ENCODE peak calls at places on chromosome 19, in seven cellular contexts. H, M, A, L, D, K and J are unnamed samples.

GRCh38 chr19:13102666-13103584 is at the start of gene LYL1:
- DNase-seq in A (no peak), D (no peak), K (no peak), L (peak), H (peak), M (peak), J (peak)

GRCh38 chr19:19656451-19657396 is 6.8 kb downstream of the ATP13A1 start:
- DNase-seq in L (no peak), H (no peak), M (no peak), D (no peak), K (no peak), A (no peak), J (no peak)

GRCh38 chr19:14003279-14004051 is 2.7 kb downstream of the RFX1 start:
- DNase-seq in K (no peak), A (no peak), L (no peak), D (no peak), H (no peak), M (no peak), J (no peak)

GRCh38 chr19:36221474-36221873 is 6.6 kb downstream of the ZNF146 start:
- DNase-seq in L (no peak), D (no peak), A (no peak), M (no peak), H (no peak), K (no peak), J (no peak)

GRCh38 chr19:38812841-38813320 is at the start of gene LGALS4:
- DNase-seq in K (no peak), L (no peak), H (no peak), D (no peak), M (no peak), A (no peak), J (no peak)

GRCh38 chr19:34136127-34136526 is 36.2 kb upstream of the LSM14A start:
- DNase-seq in M (no peak), K (no peak), A (no peak), L (no peak), H (no peak), D (no peak), J (no peak)

GRCh38 chr19:14167594-14168138 is 31.3 kb upstream of the ASF1B start:
- DNase-seq in M (no peak), K (no peak), A (no peak), L (no peak), H (no peak), D (no peak), J (no peak)

GRCh38 chr19:45667620-45668341 is at the start of gene GIPR:
- DNase-seq in M (peak), L (peak), A (no peak), H (peak), D (no peak), K (no peak), J (peak)

GRCh38 chr19:56476671-56477428 is at the start of gene ZNF667:
- DNase-seq in M (peak), H (peak), K (peak), L (peak), A (no peak), D (peak), J (peak)

GRCh38 chr19:55069137-55069858 is 6.3 kb upstream of the RDH13 start:
- DNase-seq in K (no peak), H (no peak), D (no peak), A (peak), L (no peak), M (no peak), J (no peak)

GRCh38 chr19:33175156-33175782 is 18.9 kb upstream of the LRP3 start:
- DNase-seq in H (no peak), M (no peak), L (no peak), D (no peak), K (no peak), A (no peak), J (no peak)

GRCh38 chr19:52115526-52116053 is 20.0 kb upstream of the ZNF841 start:
- DNase-seq in K (no peak), A (no peak), D (no peak), H (no peak), L (no peak), M (no peak), J (no peak)

GRCh38 chr19:6224308-6224675 is 55.5 kb downstream of the MLLT1 start:
- DNase-seq in K (no peak), A (no peak), D (no peak), M (no peak), H (no peak), L (no peak), J (no peak)

GRCh38 chr19:5805465-5806132 is 732 bp downstream of the NRTN start:
- DNase-seq in D (no peak), L (peak), H (peak), A (no peak), K (no peak), M (peak), J (peak)

GRCh38 chr19:38557205-38557799 is 60.5 kb downstream of the MAP4K1 start:
- DNase-seq in M (peak), D (no peak), H (no peak), A (no peak), L (no peak), K (no peak), J (peak)

GRCh38 chr19:609001-609340 is 19.3 kb downstream of the HCN2 start:
- DNase-seq in K (peak), A (no peak), M (no peak), H (no peak), L (no peak), D (no peak), J (peak)

GRCh38 chr19:13022111-13022858 is 27.0 kb downstream of the NFIX start:
- DNase-seq in M (no peak), H (no peak), K (no peak), L (no peak), D (no peak), A (no peak), J (peak)

GRCh38 chr19:38691938-38692457 is 44.5 kb downstream of the ACTN4 start:
- DNase-seq in K (no peak), H (peak), D (peak), A (no peak), M (no peak), L (peak), J (peak)

GRCh38 chr19:55113570-55114039 is 3.8 kb downstream of the PPP1R12C start:
- DNase-seq in D (peak), K (peak), L (peak), H (no peak), M (no peak), A (no peak), J (peak)